ENCODE peak calls at places on chromosomes 13 and 19, in five cellular contexts. A is tibial nerve, R is neural progenitor cell, Y is dorsolateral prefrontal cortex, I is endodermal cell. N is an unnamed sample. For H3K27me3, the result is how much of the 10 kb centered on the place peaks cover.

GRCh38 chr13:106102776-106103175 is 432.7 kb downstream of the EFNB2 start:
- DNase-seq in I (no peak), Y (no peak), R (no peak), A (no peak), N (no peak)

GRCh38 chr13:32581177-32581786 is 5.0 kb upstream of the PDS5B start:
- DNase-seq in A (no peak), Y (no peak), I (no peak), R (peak), N (peak)

GRCh38 chr13:26660185-26660584 is 100.4 kb downstream of the GPR12 start:
- DNase-seq in R (no peak), I (no peak), Y (no peak), A (no peak), N (no peak)

GRCh38 chr13:80556291-80556690 is 215.4 kb upstream of the SPRY2 start:
- DNase-seq in A (no peak), I (no peak), R (no peak), Y (no peak), N (no peak)

GRCh38 chr19:12946092-12946845 is 607 bp downstream of the RAD23A start:
- DNase-seq in A (no peak), R (peak), Y (no peak), I (peak), N (peak)

GRCh38 chr19:34998777-34999497 is 1.2 kb upstream of the GRAMD1A start:
- DNase-seq in A (no peak), I (peak), Y (no peak), R (no peak), N (no peak)

GRCh38 chr13:78137404-78138142 is 218.9 kb upstream of the EDNRB start:
- DNase-seq in Y (no peak), R (peak), A (no peak), I (peak), N (peak)

GRCh38 chr19:844300-844971 is 3.6 kb downstream of the PRTN3 start:
- DNase-seq in I (no peak), Y (no peak), R (peak), A (no peak), N (no peak)

GRCh38 chr13:74131206-74131605 is 3.0 kb downstream of the KLF12 start:
- DNase-seq in I (no peak), A (no peak), Y (no peak), R (no peak), N (no peak)

GRCh38 chr13:75792526-75793187 is 156.5 kb downstream of the LMO7 start:
- DNase-seq in I (no peak), Y (no peak), A (no peak), R (no peak), N (no peak)

GRCh38 chr13:100514788-100515409 is 73.7 kb downstream of the GGACT start:
- DNase-seq in A (peak), R (peak), Y (peak), I (peak), N (peak)

GRCh38 chr13:27613623-27614022 is 6.7 kb downstream of the LNX2 start:
- DNase-seq in A (no peak), I (no peak), R (no peak), Y (no peak), N (no peak)

GRCh38 chr19:30228113-30228725 is 144.0 kb upstream of the ZNF536 start:
- DNase-seq in Y (no peak), I (peak), A (no peak), R (peak), N (no peak)

GRCh38 chr13:81929988-81930387 is 1589.1 kb upstream of the SPRY2 start:
- DNase-seq in Y (no peak), I (peak), A (no peak), R (peak), N (peak)

GRCh38 chr13:78595819-78596700 is 7.3 kb downstream of the POU4F1 start:
- DNase-seq in Y (no peak), R (peak), I (peak), A (no peak), N (no peak)

GRCh38 chr19:5086725-5087439 is 118.0 kb downstream of the KDM4B start:
- DNase-seq in R (peak), Y (no peak), A (no peak), I (peak), N (no peak)

GRCh38 chr19:56671613-56671994 is at the start of gene ZNF835:
- DNase-seq in Y (peak), A (peak), I (peak), R (no peak), N (peak)

GRCh38 chr19:47032171-47032811 is 12.7 kb downstream of the NPAS1 start:
- DNase-seq in Y (peak), I (peak), R (peak), A (no peak), N (peak)

GRCh38 chr13:35722438-35723060 is 246.1 kb upstream of the MAB21L1 start:
- DNase-seq in A (no peak), Y (no peak), I (peak), R (no peak), N (no peak)

GRCh38 chr13:98143601-98144500 is 957 bp downstream of the FARP1 start:
- DNase-seq in I (peak), R (peak), Y (peak), A (peak), N (no peak)
- H3K4me3 ChIP-seq in I (peak), R (peak), Y (peak), A (peak), N (peak)

DNA sequence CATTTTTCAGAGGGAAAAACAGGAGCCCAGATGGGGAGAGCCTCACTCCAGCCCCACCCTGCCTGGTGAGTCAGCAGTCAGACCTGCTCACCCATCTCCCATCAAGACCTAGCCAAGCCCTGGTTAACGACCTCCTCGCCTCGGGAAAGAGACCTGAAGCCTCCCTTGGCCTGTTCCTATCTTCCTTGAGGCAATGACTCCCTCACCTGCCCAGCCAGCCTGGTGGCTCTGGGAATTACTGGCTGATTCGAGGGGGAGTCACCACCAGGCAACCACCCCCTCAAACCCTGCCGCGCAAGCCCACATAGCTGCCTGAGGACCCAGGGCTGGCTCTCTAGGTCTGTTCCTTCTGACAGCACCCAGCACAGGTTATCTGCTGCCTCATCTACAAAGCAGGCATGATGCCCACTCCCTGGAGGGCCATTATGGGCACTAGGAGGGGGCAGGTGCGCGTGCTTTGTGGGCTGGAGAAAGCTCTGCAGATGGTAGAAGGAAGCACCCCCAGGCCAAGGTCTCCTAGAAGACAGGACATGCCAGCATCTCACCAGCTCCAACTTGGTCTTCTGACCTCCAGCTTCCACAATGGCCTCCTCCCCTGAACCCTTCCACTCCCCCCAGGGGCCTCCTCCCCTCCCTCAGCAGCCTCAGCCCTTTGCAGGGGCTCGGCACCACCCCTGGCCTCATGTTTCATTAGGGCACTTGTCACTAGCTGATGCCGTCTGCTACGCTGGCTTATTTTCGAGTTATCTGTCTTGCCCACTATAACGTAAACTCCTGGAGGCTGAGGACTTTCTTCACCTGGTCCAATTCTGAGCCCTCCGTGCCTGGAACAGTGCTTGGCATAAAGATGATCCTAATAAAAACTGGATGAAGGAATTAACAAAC is 10.4 kb downstream of the DEDD2 start:
- DNase-seq in Y (no peak), R (no peak), I (no peak), A (no peak), N (peak)
- TF ChIP-seq CTCF in Y (no peak), R (no peak), I (no peak), A (no peak), N (no peak)

DNA sequence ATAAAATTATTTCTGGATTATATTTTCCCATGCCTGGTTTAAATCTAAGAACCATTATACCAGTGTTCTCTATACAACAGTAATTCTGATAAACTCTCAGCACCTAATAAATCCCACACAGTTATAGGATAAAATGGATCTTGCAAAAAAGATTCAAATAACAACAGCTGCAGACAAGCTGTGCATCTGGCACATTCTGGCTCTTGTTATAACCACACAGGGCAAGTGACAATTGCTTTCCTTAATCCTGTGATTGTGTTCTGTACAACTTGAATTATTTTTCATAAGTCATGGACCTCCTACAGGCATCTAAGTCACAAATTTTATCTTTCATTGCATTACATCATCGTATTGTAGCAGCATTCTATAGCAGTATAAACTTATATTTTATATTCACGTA is 948.3 kb downstream of the SLITRK1 start:
- DNase-seq in Y (no peak), R (no peak), I (no peak), A (no peak), N (no peak)
- H3K27me3 ChIP-seq in Y (under half), R (under half), I (under half), A (under half), N (under half)

GRCh38 chr19:50418186-50419021 is at the start of gene SPIB:
- DNase-seq in Y (no peak), I (no peak), R (peak), A (no peak), N (no peak)
- H3K4me3 ChIP-seq in Y (no peak), I (no peak), R (peak), A (peak), N (no peak)

DNA sequence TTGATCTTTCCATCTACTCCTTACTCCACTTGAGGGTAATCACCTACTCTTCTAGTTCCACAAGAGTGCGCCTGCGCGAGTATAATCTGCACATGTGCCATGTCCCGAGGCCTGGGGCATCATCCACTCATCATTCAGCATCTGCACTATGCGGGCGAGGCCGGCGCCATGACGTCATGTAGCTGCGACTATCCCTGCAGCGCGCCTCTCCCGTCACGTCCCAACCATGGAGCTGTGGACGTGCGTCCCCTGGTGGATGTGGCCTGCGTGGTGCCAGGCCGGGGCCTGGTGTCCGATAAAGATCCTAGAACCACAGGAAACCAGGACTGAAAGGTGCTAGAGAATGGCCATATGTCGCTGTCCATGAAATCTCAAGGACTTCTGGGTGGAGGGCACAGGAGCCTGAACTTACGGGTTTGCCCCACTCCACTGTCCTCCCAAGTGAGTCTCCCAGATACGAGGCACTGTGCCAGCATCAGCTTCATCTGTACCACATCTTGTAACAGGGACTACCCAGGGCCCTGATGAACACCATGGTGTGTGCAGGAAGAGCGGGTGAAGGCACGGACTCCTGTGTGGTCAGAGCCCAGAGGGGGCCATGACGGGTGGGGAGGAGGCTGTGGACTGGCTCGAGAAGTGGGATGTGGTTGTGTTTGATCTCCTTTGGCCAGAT is 2.7 kb upstream of the KLK2 start:
- DNase-seq in I (peak), Y (no peak), A (no peak), R (peak), N (no peak)
- TF ChIP-seq CTCF in I (peak), Y (no peak), A (no peak), R (peak), N (no peak)

N was measured in bronchial epithelial cell.